ENCODE peak calls at places on chromosome 17, in eight cellular contexts. L is tibial nerve; D is CD8-positive, alpha-beta memory T cell; O is HCT116; J is left ventricle myocardium inferior; V is BE2C; P is heart left ventricle; X is suprapubic skin. K is an unnamed sample. For H3K27me3 and H3K36me3, the result is how much of the 10 kb centered on the place peaks cover.

GRCh38 chr17:34254651-34255380 is at the start of gene CCL2:
- DNase-seq in L (peak), D (no peak), O (no peak), J (peak), V (peak), P (peak), X (peak), K (peak)

GRCh38 chr17:59357219-59357699 is 25.8 kb downstream of the YPEL2 start:
- DNase-seq in L (no peak), D (no peak), O (no peak), J (no peak), V (no peak), P (no peak), X (no peak), K (no peak)

GRCh38 chr17:19018600-19018950 is 14.0 kb upstream of the FAM83G start:
- DNase-seq in L (no peak), D (no peak), O (no peak), J (no peak), V (no peak), P (no peak), X (no peak), K (no peak)

GRCh38 chr17:81037026-81037782 is 2.3 kb downstream of the BAIAP2 start:
- DNase-seq in L (no peak), D (no peak), O (no peak), J (peak), V (peak), P (peak), X (no peak), K (peak)

GRCh38 chr17:39666601-39667261 is 1.5 kb upstream of the PNMT start:
- DNase-seq in L (no peak), D (no peak), O (no peak), J (peak), V (no peak), P (peak), X (no peak), K (peak)

GRCh38 chr17:65173284-65173793 is 36.2 kb downstream of the RGS9 start:
- DNase-seq in L (no peak), D (peak), O (no peak), J (no peak), V (peak), P (no peak), X (no peak), K (peak)

GRCh38 chr17:44581868-44582267 is 24.6 kb downstream of the FZD2 start:
- DNase-seq in L (no peak), D (no peak), O (peak), J (no peak), V (peak), P (no peak), X (no peak), K (peak)

GRCh38 chr17:40074871-40075215 is 12.1 kb downstream of the THRA start:
- DNase-seq in L (no peak), D (no peak), O (no peak), J (no peak), V (no peak), P (no peak), X (no peak), K (no peak)

GRCh38 chr17:5364696-5365095 is 54.8 kb downstream of the NUP88 start:
- DNase-seq in L (no peak), D (no peak), O (no peak), J (no peak), V (no peak), P (no peak), X (no peak), K (no peak)

GRCh38 chr17:33523577-33523981 is 230.5 kb upstream of the ASIC2 start:
- DNase-seq in L (no peak), D (no peak), O (no peak), J (no peak), V (no peak), P (no peak), X (peak), K (peak)

GRCh38 chr17:35449371-35449931 is 885 bp upstream of the SLFN13 start:
- DNase-seq in L (no peak), D (no peak), O (no peak), J (peak), V (no peak), P (peak), X (no peak), K (peak)

GRCh38 chr17:1724869-1725641 is 551 bp downstream of the WDR81 start:
- DNase-seq in L (no peak), D (no peak), O (no peak), J (no peak), V (no peak), P (no peak), X (peak), K (no peak)

GRCh38 chr17:76709077-76709950 is 1.5 kb downstream of the MXRA7 start:
- DNase-seq in L (peak), D (no peak), O (no peak), J (peak), V (peak), P (peak), X (peak), K (peak)

GRCh38 chr17:53129863-53130262 is 692.9 kb upstream of the KIF2B start:
- DNase-seq in L (no peak), D (no peak), O (no peak), J (no peak), V (no peak), P (no peak), X (no peak), K (no peak)

GRCh38 chr17:35051579-35052239 is 11.8 kb downstream of the RFFL start:
- DNase-seq in L (no peak), D (no peak), O (no peak), J (no peak), V (no peak), P (no peak), X (no peak), K (no peak)

GRCh38 chr17:44095647-44096496 is 25.3 kb downstream of the G6PC3 start:
- DNase-seq in L (no peak), D (no peak), O (no peak), J (peak), V (peak), P (peak), X (no peak), K (peak)

GRCh38 chr17:67671492-67671891 is 46.2 kb upstream of the NOL11 start:
- DNase-seq in L (no peak), D (no peak), O (no peak), J (no peak), V (peak), P (no peak), X (no peak), K (no peak)

GRCh38 chr17:41632482-41633105 is 8.2 kb upstream of the KRT17 start:
- DNase-seq in L (no peak), D (no peak), O (no peak), J (no peak), V (no peak), P (no peak), X (no peak), K (no peak)

GRCh38 chr17:40307001-40307690 is 1.8 kb upstream of the RARA start:
- DNase-seq in L (no peak), D (no peak), O (no peak), J (no peak), V (peak), P (no peak), X (peak), K (peak)

GRCh38 chr17:81428121-81428515 is 32.9 kb downstream of the BAHCC1 start:
- DNase-seq in L (no peak), D (no peak), O (no peak), J (no peak), V (peak), P (no peak), X (no peak), K (peak)

GRCh38 chr17:48623583-48623982 is 2.6 kb downstream of the HOXB9 start:
- DNase-seq in L (no peak), D (no peak), O (no peak), J (no peak), V (no peak), P (no peak), X (no peak), K (no peak)

GRCh38 chr17:77778636-77779524 is 179.6 kb upstream of the TNRC6C start:
- DNase-seq in L (peak), D (no peak), O (no peak), J (peak), V (peak), P (peak), X (no peak), K (peak)

GRCh38 chr17:45584092-45585036 is 93.8 kb upstream of the PLEKHM1 start:
- DNase-seq in L (no peak), D (peak), O (peak), J (peak), V (peak), P (peak), X (peak), K (peak)

GRCh38 chr17:81403040-81403467 is 7.8 kb downstream of the BAHCC1 start:
- DNase-seq in L (no peak), D (no peak), O (no peak), J (no peak), V (no peak), P (no peak), X (no peak), K (no peak)

GRCh38 chr17:56310780-56311179 is 157.5 kb downstream of the ANKFN1 start:
- DNase-seq in L (no peak), D (no peak), O (no peak), J (no peak), V (no peak), P (no peak), X (no peak), K (no peak)

GRCh38 chr17:80892900-80893603 is 98.6 kb upstream of the CHMP6 start:
- DNase-seq in L (no peak), D (peak), O (peak), J (no peak), V (peak), P (no peak), X (no peak), K (peak)

GRCh38 chr17:38601539-38602351 is 4.0 kb downstream of the SRCIN1 start:
- DNase-seq in L (no peak), D (no peak), O (no peak), J (no peak), V (peak), P (no peak), X (no peak), K (no peak)

GRCh38 chr17:66165537-66166123 is 26.3 kb downstream of the CEP112 start:
- DNase-seq in L (no peak), D (no peak), O (peak), J (no peak), V (no peak), P (no peak), X (no peak), K (no peak)

GRCh38 chr17:7468814-7469438 is 10.5 kb downstream of the ZBTB4 start:
- DNase-seq in L (no peak), D (no peak), O (no peak), J (no peak), V (no peak), P (no peak), X (no peak), K (no peak)

GRCh38 chr17:75364078-75364477 is 41.4 kb downstream of the GRB2 start:
- DNase-seq in L (no peak), D (no peak), O (no peak), J (no peak), V (no peak), P (no peak), X (no peak), K (no peak)

GRCh38 chr17:31497994-31498826 is 106.7 kb downstream of the RAB11FIP4 start:
- DNase-seq in L (no peak), D (no peak), O (no peak), J (no peak), V (no peak), P (no peak), X (no peak), K (no peak)

GRCh38 chr17:31496601-31497000 is 105.1 kb downstream of the RAB11FIP4 start:
- DNase-seq in L (no peak), D (no peak), O (no peak), J (no peak), V (no peak), P (no peak), X (no peak), K (no peak)

GRCh38 chr17:31496097-31496496 is 104.6 kb downstream of the RAB11FIP4 start:
- DNase-seq in L (no peak), D (no peak), O (no peak), J (no peak), V (no peak), P (no peak), X (no peak), K (no peak)

GRCh38 chr17:31497431-31497830 is 106.0 kb downstream of the RAB11FIP4 start:
- DNase-seq in L (no peak), D (no peak), O (no peak), J (no peak), V (no peak), P (no peak), X (no peak), K (no peak)

DNA sequence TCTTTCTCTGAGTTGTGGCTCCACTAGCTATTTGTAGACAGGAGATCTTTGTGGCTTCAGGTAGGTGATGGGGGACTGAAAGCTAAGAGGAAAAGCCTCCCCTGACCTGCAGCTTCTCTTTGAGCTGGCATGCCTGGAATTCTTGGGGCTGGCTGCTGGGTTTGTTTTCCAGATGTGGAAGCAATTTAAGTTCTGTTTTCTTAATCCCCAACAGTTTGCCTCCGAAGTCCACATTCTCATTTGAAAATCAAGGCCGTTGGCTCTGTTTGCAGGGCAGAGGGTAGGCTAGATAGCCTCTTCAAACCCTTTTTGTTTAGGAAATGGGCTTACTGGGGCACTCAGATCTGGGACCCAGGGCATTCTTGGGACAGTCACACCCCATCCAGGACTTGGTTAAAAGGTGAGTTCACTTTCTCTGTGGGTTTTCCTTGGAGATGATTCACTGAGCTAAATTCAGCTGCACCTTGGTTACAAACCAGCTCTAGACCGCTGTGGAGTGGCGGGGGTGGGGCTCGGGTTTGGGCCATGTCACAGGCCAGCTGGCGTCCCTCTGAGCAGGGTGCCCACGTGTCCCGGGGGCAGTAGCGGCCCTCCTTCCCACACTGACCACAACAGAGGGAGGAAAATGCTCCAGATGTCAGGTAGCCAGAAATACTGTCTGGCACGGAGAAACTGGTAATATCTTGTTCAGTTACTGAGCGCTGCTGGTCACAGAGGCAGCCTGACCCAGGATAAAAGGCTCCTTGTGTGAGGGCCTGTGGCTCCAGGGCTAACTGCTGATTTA is 108.5 kb downstream of the RAB11FIP4 start:
- DNase-seq in L (no peak), D (no peak), O (peak), J (peak), V (no peak), P (peak), X (no peak), K (peak)
- H3K4me3 ChIP-seq in L (no peak), D (no peak), O (no peak), J (peak), V (no peak), P (no peak), X (no peak), K (no peak)

DNA sequence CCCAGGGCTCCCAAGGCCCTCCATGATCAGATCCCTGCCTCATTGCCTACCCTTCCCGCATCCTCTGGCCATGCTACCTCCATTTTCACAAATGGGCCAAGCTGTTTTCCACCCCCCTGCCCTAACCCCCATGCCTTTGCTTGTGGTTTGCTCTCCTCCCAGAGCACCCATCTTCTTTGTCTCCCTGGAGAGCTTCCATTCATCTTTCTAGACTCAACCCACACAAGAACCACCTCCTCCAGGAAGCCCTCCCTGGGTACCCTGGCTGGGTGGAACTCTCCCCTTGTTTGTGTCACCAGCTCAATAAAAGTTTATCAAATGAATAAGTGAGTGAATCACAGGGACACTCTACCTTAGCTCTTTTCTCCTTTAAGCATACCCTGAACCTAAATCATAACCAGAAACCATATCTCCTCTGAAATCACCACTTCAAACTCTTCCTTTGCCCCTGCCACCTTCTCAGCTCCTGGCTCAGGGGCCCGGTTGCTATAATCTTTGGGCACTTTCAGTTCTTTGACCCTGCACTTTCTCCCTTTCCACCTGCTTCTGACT is 2.9 kb upstream of the SCN4A start:
- DNase-seq in L (no peak), D (no peak), O (no peak), J (no peak), V (no peak), P (no peak), X (no peak), K (no peak)
- H3K27me3 ChIP-seq in L (under half), D (under half), O (under half), J (under half), V (under half), P (under half), X (under half), K (under half)

DNA sequence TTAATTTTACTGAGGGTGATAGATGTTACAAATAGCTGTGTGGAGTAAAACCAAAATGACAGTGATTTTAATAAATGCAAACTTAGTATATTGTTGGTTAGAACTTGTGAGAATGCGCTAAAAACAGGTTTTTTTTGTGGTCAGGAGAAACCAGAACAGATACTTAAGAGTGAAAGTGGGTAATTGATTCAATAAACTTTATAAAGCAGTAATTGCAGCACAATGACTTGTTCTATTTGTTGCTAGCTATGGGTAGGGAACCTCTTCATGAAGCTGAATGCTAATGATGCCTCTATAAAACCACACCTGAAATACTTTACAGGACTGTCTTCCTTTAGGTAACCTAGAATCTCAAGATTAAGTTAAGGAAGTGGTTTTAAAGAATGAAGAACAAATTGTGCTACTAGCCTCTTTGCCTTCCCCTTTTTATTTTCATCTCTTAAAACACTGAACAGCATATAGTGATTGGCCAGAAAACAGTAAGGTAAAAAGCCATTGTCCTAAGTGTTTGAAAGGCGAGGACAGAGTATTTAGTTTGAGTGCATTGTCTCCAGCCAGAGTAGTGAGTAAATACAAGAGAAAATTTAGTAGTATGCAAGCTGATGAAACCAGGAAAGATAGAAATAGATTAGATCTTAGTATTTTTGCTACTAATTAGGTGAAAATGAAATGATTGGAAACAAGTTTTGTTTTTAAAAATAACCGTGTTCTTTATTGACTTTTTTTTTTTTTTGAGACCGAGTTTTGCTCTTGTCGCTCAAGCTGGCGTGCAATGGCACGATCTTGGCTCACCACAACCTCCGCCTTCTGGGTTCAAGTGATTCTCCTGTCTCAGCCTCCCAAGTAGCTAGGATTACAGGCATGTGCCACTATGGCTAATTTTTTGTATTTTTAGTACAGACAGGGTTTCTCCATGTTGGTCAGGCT is 6.0 kb downstream of the GGNBP2 start:
- DNase-seq in L (no peak), D (no peak), O (no peak), J (no peak), V (no peak), P (no peak), X (no peak), K (no peak)
- H3K36me3 ChIP-seq in L (under half), D (under half), O (under half), J (under half), V (under half), P (under half), X (under half), K (half or more)

GRCh38 chr17:72422204-72422504 is 301.3 kb downstream of the SOX9 start:
- DNase-seq in L (no peak), D (no peak), O (no peak), J (no peak), V (no peak), P (no peak), X (no peak), K (no peak)
- H3K4me3 ChIP-seq in L (no peak), D (no peak), O (peak), J (no peak), V (no peak), P (no peak), X (no peak), K (no peak)

GRCh38 chr17:73166731-73167581 is 2.1 kb downstream of the SSTR2 start:
- DNase-seq in L (no peak), D (no peak), O (no peak), J (no peak), V (no peak), P (no peak), X (no peak), K (no peak)
- H3K27me3 ChIP-seq in L (under half), D (under half), O (under half), J (half or more), V (under half), P (under half), X (half or more), K (under half)

DNA sequence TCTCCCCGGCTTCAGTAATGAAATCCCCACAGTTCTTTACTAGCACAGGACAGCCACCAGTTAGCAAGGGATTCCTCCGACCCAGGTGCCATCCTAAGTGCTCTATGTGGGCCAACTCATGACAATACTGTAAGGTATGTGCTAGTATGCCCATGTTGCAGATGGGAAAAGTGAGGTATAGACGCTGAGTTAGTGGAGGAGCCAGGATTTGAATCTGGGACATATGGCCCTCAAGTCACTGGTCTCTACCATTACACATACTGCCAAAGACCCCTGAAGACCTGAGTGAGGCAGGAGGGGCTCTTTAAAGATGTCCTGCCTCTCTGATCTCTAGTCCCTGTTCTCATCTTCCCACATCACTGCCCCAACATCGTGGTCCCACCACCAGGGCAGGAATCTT is 36.2 kb upstream of the MRPS23 start:
- DNase-seq in L (no peak), D (no peak), O (no peak), J (no peak), V (no peak), P (no peak), X (no peak), K (no peak)
- H3K36me3 ChIP-seq in L (under half), D (under half), O (under half), J (under half), V (under half), P (under half), X (under half), K (under half)

GRCh38 chr17:50058296-50058945 is 2.5 kb downstream of the ITGA3 start:
- DNase-seq in L (no peak), D (no peak), O (no peak), J (no peak), V (no peak), P (no peak), X (no peak), K (no peak)
- H3K4me3 ChIP-seq in L (no peak), D (no peak), O (peak), J (peak), V (no peak), P (no peak), X (no peak), K (peak)

GRCh38 chr17:61409301-61410099 is 9.9 kb downstream of the TBX2 start:
- DNase-seq in L (no peak), D (peak), O (peak), J (no peak), V (peak), P (peak), X (peak), K (peak)

GRCh38 chr17:61410555-61411089 is 11.0 kb downstream of the TBX2 start:
- DNase-seq in L (peak), D (peak), O (no peak), J (peak), V (peak), P (peak), X (peak), K (peak)

GRCh38 chr17:61408151-61409041 is 8.8 kb downstream of the TBX2 start:
- DNase-seq in L (peak), D (no peak), O (no peak), J (no peak), V (peak), P (peak), X (peak), K (no peak)

GRCh38 chr17:61411114-61411943 is 11.7 kb downstream of the TBX2 start:
- DNase-seq in L (no peak), D (peak), O (no peak), J (no peak), V (peak), P (peak), X (peak), K (peak)

GRCh38 chr17:61410100-61410551 is 10.5 kb downstream of the TBX2 start:
- DNase-seq in L (no peak), D (no peak), O (no peak), J (no peak), V (peak), P (peak), X (peak), K (no peak)
- H3K27me3 ChIP-seq in L (under half), D (under half), O (under half), J (under half), V (under half), P (under half), X (half or more), K (under half)